ENCODE peak calls at places on chromosome 12, in five cellular contexts. V is K562, U is GM12878, J is HepG2, E is SK-N-SH. P is an unnamed sample.

GRCh38 chr12:47612953-47613352 is 92.9 kb downstream of the RPAP3 start:
- DNase-seq in U (no peak), J (no peak), E (no peak), V (peak; percentile 14), P (no peak)

GRCh38 chr12:1776139-1776975 is 44.0 kb upstream of the LRTM2 start:
- DNase-seq in J (no peak), V (no peak), U (no peak), E (peak; percentile 44), P (no peak)

GRCh38 chr12:23084236-23084995 is 459.4 kb downstream of the ETNK1 start:
- DNase-seq in V (peak; percentile 49), J (peak; percentile 6), U (no peak), E (peak; percentile 63), P (no peak)

GRCh38 chr12:91781114-91781513 is 364.5 kb downstream of the BTG1 start:
- DNase-seq in V (no peak), E (no peak), J (no peak), U (no peak), P (no peak)

GRCh38 chr12:26791328-26791791 is 41.6 kb downstream of the ITPR2 start:
- DNase-seq in U (peak; percentile 54), E (no peak), J (no peak), V (no peak), P (no peak)

GRCh38 chr12:109192358-109192757 is 76.0 kb downstream of the ACACB start:
- DNase-seq in U (no peak), E (no peak), V (no peak), J (no peak), P (no peak)

GRCh38 chr12:76945867-76946266 is 67.0 kb upstream of the CSRP2 start:
- DNase-seq in V (no peak), J (no peak), E (no peak), U (no peak), P (no peak)

GRCh38 chr12:63353559-63353958 is 202.6 kb upstream of the AVPR1A start:
- DNase-seq in U (no peak), E (no peak), J (no peak), V (no peak), P (no peak)

GRCh38 chr12:102406033-102406584 is 74.3 kb downstream of the IGF1 start:
- DNase-seq in E (peak; percentile 46), U (peak; percentile 77), V (peak; percentile 71), J (no peak), P (no peak)

GRCh38 chr12:80807640-80808288 is 91.1 kb downstream of the MYF5 start:
- DNase-seq in J (peak; percentile 11), V (no peak), E (no peak), U (peak; percentile 59), P (no peak)

GRCh38 chr12:450438-450837 is 9.3 kb upstream of the B4GALNT3 start:
- DNase-seq in J (no peak), E (no peak), U (no peak), V (peak; percentile 49), P (no peak)

GRCh38 chr12:98440165-98440581 is 75.2 kb upstream of the TMPO start:
- DNase-seq in U (no peak), J (no peak), E (no peak), V (peak; percentile 90), P (no peak)

GRCh38 chr12:117189725-117190209 is 503 bp downstream of the FBXO21 start:
- DNase-seq in V (peak; percentile 34), J (peak; percentile 24), E (peak; percentile 81), U (no peak), P (no peak)

GRCh38 chr12:66647034-66647691 is 31.7 kb downstream of the GRIP1 start:
- DNase-seq in U (no peak), V (no peak), E (no peak), J (no peak), P (no peak)

GRCh38 chr12:4526923-4527546 is 11.7 kb upstream of the RAD51AP1 start:
- DNase-seq in V (no peak), U (no peak), J (peak; percentile 5), E (peak; percentile 7), P (no peak)

GRCh38 chr12:716506-716905 is 35.9 kb upstream of the WNK1 start:
- DNase-seq in U (no peak), V (peak; percentile 78), J (no peak), E (no peak), P (no peak)

GRCh38 chr12:64407342-64408223 is 3.4 kb downstream of the XPOT start:
- DNase-seq in E (no peak), V (peak; percentile 48), U (no peak), J (no peak), P (no peak)

GRCh38 chr12:30927210-30927576 is 645 bp downstream of the TSPAN11 start:
- DNase-seq in J (no peak), V (no peak), E (peak; percentile 51), U (no peak), P (no peak)

GRCh38 chr12:7130791-7131501 is 775 bp downstream of the CLSTN3 start:
- DNase-seq in E (peak; percentile 78), U (no peak), V (peak; percentile 56), J (no peak), P (no peak)

GRCh38 chr12:31370645-31371620 is 45.0 kb upstream of the SINHCAF start:
- DNase-seq in V (peak; percentile 45), U (no peak), J (peak; percentile 77), E (no peak), P (no peak)

GRCh38 chr12:62537544-62537943 is 70.9 kb downstream of the MON2 start:
- DNase-seq in V (peak; percentile 19), J (no peak), E (no peak), U (no peak), P (no peak)

GRCh38 chr12:49962861-49963765 is 1.4 kb downstream of the AQP5 start:
- DNase-seq in V (no peak), U (no peak), J (no peak), E (no peak), P (peak; percentile 29)

GRCh38 chr12:67632005-67632404 is 16.5 kb upstream of the DYRK2 start:
- DNase-seq in U (no peak), E (no peak), J (no peak), V (no peak), P (no peak)

GRCh38 chr12:68297929-68298328 is 34.2 kb downstream of the MDM1 start:
- DNase-seq in U (no peak), V (no peak), E (no peak), J (no peak), P (no peak)

GRCh38 chr12:20154060-20154459 is 214.3 kb upstream of the PDE3A start:
- DNase-seq in J (no peak), E (no peak), U (no peak), V (no peak), P (no peak)

GRCh38 chr12:32134144-32134888 is 27.7 kb downstream of the BICD1 start:
- DNase-seq in E (peak; percentile 47), U (peak; percentile 61), V (no peak), J (no peak), P (no peak)

GRCh38 chr12:114902665-114903393 is 218.9 kb upstream of the TBX3 start:
- DNase-seq in U (no peak), J (peak; percentile 28), V (no peak), E (no peak), P (no peak)

GRCh38 chr12:13173537-13173936 is 23.0 kb upstream of the EMP1 start:
- DNase-seq in J (no peak), U (peak; percentile 80), V (no peak), E (no peak), P (peak; percentile 72)

GRCh38 chr12:22617630-22618029 is 7.3 kb upstream of the ETNK1 start:
- DNase-seq in J (no peak), U (no peak), E (no peak), V (no peak), P (no peak)

GRCh38 chr12:92597997-92598396 is 104.8 kb upstream of the PLEKHG7 start:
- DNase-seq in J (no peak), E (no peak), U (no peak), V (no peak), P (no peak)

GRCh38 chr12:116539361-116539771 is 19.8 kb upstream of the MAP1LC3B2 start:
- DNase-seq in U (no peak), E (no peak), J (no peak), V (no peak), P (no peak)

GRCh38 chr12:69511469-69511868 is 41.3 kb downstream of the FRS2 start:
- DNase-seq in J (no peak), E (no peak), V (no peak), U (no peak), P (no peak)

GRCh38 chr12:7588703-7589329 is 76.9 kb downstream of the APOBEC1 start:
- DNase-seq in U (peak; percentile 25), V (peak; percentile 65), J (peak; percentile 69), E (peak; percentile 27), P (peak; percentile 76)

GRCh38 chr12:133058203-133059125 is 21.2 kb downstream of the ZNF84 start:
- DNase-seq in E (no peak), J (no peak), V (no peak), U (no peak), P (no peak)

GRCh38 chr12:133061954-133062353 is 18.8 kb upstream of the ZNF140 start:
- DNase-seq in E (no peak), U (no peak), V (no peak), J (no peak), P (no peak)

GRCh38 chr12:133057446-133057845 is 20.1 kb downstream of the ZNF84 start:
- DNase-seq in E (no peak), V (no peak), U (no peak), J (no peak), P (no peak)
- H3K36me3 ChIP-seq in E (peaks cover 93% of the 10 kb centered on the region), V (peaks cover 17% of the 10 kb centered on the region), U (peaks cover 11% of the 10 kb centered on the region), J (peaks cover 9% of the 10 kb centered on the region), P (no peaks in the 10 kb centered on the region)

GRCh38 chr12:52636592-52637258 is 15.3 kb downstream of the KRT2 start:
- DNase-seq in J (no peak), U (no peak), E (no peak), V (peak; percentile 38), P (no peak)

GRCh38 chr12:52636189-52636588 is 15.8 kb downstream of the KRT2 start:
- DNase-seq in U (no peak), E (no peak), J (no peak), V (no peak), P (no peak)

GRCh38 chr12:52633383-52633782 is 15.0 kb upstream of the KRT73 start:
- DNase-seq in J (no peak), E (no peak), U (no peak), V (no peak), P (no peak)

GRCh38 chr12:52632656-52633055 is 14.3 kb upstream of the KRT73 start:
- DNase-seq in V (no peak), U (no peak), E (no peak), J (no peak), P (no peak)

GRCh38 chr12:52634266-52635056 is 16.1 kb upstream of the KRT73 start:
- DNase-seq in J (no peak), E (no peak), V (no peak), U (no peak), P (no peak)
- TF ChIP-seq ZBTB33 in J (no peak), E (no peak), V (no peak), U (no peak), P (no peak)

DNA sequence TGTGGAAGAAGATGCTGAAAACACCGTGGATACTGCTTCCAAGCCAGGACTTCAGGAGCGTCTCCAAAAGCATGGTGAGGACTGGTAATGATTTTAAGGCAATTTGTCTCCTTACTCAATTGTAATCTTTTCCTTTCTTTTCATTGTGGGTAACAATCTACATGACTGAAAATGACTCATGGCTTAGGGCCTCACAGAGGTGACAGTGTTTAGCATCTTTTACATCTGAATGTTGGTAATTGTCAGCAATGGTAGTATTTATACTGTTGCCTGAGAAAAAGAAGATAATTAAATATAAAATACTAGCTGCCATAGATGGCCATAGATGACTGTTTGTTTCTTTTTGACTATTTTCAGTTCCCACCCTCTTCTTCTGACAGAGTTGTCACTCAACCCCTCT is 31.6 kb downstream of the TULP3 start:
- DNase-seq in U (no peak), J (no peak), V (no peak), E (no peak), P (no peak)
- H3K36me3 ChIP-seq in U (peaks cover 2% of the 10 kb centered on the region), J (peaks cover 8% of the 10 kb centered on the region), V (peaks cover 16% of the 10 kb centered on the region), E (peaks cover 56% of the 10 kb centered on the region), P (peaks cover 18% of the 10 kb centered on the region)

GRCh38 chr12:11497995-11498394 is 102.6 kb upstream of the PRB2 start:
- DNase-seq in V (no peak), U (peak; percentile 46), E (no peak), J (no peak), P (no peak)
- TF ChIP-seq ZBTB33 in V (no peak), U (no peak), E (no peak), J (no peak), P (no peak)